ENCODE peak calls at places on chromosome 14, in ten cellular contexts. Z, P, Q, I, C, L, E, X, V and M are unnamed samples.

GRCh38 chr14:98077176-98077575 is 1194.8 kb downstream of the BCL11B start:
- DNase-seq in I (no peak), X (no peak), P (no peak), C (no peak), Q (no peak), L (no peak), V (no peak), E (no peak), Z (no peak), M (no peak)

GRCh38 chr14:83733670-83734069 is 1796.3 kb upstream of the FLRT2 start:
- DNase-seq in P (no peak), V (no peak), Z (no peak), E (no peak), Q (no peak), I (no peak), C (no peak), X (no peak), L (no peak), M (no peak)

GRCh38 chr14:74959596-74960180 is 4.3 kb upstream of the PGF start:
- DNase-seq in P (no peak), C (no peak), V (no peak), L (no peak), E (no peak), Q (no peak), I (no peak), Z (no peak), X (no peak), M (no peak)

GRCh38 chr14:68791078-68791983 is 1.5 kb downstream of the ZFP36L1 start:
- DNase-seq in L (no peak), P (peak; percentile 76), E (no peak), X (no peak), I (peak; percentile 26), Z (peak; percentile 28), C (no peak), V (peak; percentile 66), Q (no peak), M (no peak)

GRCh38 chr14:53217283-53217994 is 64.3 kb upstream of the DDHD1 start:
- DNase-seq in P (peak; percentile 91), L (peak; percentile 85), X (no peak), I (peak; percentile 27), V (peak; percentile 92), E (peak; percentile 68), Q (peak; percentile 87), Z (peak; percentile 83), C (peak; percentile 41), M (peak; percentile 94)

GRCh38 chr14:75711134-75711795 is 50.2 kb downstream of the TTLL5 start:
- DNase-seq in E (no peak), P (peak; percentile 59), Z (no peak), I (peak; percentile 39), X (peak; percentile 15), V (peak; percentile 81), L (peak; percentile 62), C (no peak), Q (no peak), M (no peak)

GRCh38 chr14:105201928-105202513 is 20.9 kb upstream of the NUDT14 start:
- DNase-seq in I (no peak), P (peak; percentile 50), X (no peak), C (no peak), Z (no peak), L (no peak), E (no peak), V (no peak), Q (no peak), M (no peak)

GRCh38 chr14:93941293-93941910 is 14.3 kb downstream of the FAM181A start:
- DNase-seq in Z (no peak), Q (no peak), I (no peak), P (no peak), L (no peak), V (no peak), X (no peak), C (no peak), E (no peak), M (no peak)

GRCh38 chr14:23727566-23728335 is 91.6 kb downstream of the DHRS2 start:
- DNase-seq in C (no peak), Z (no peak), V (peak; percentile 86), Q (no peak), P (peak; percentile 26), L (peak; percentile 45), E (no peak), I (no peak), X (no peak), M (no peak)

GRCh38 chr14:92482621-92483319 is 30.8 kb upstream of the RIN3 start:
- DNase-seq in V (no peak), P (no peak), E (no peak), Z (no peak), Q (no peak), I (no peak), C (no peak), L (no peak), X (no peak), M (no peak)

GRCh38 chr14:21075719-21076437 is 5.8 kb downstream of the ARHGEF40 start:
- DNase-seq in P (no peak), V (no peak), Q (no peak), I (no peak), X (no peak), Z (no peak), C (no peak), E (no peak), L (no peak), M (no peak)

GRCh38 chr14:33646692-33647260 is 304.1 kb downstream of the EGLN3 start:
- DNase-seq in X (no peak), Q (no peak), C (no peak), L (no peak), Z (no peak), V (no peak), I (no peak), P (no peak), E (no peak), M (no peak)

GRCh38 chr14:68527329-68527851 is 265.5 kb downstream of the ZFP36L1 start:
- DNase-seq in V (no peak), L (no peak), Z (no peak), C (no peak), E (no peak), Q (no peak), P (peak; percentile 40), X (no peak), I (no peak), M (no peak)

GRCh38 chr14:79781882-79782281 is 429.4 kb downstream of the DIO2 start:
- DNase-seq in Z (no peak), L (no peak), X (no peak), C (no peak), Q (no peak), I (no peak), P (no peak), V (no peak), E (no peak), M (no peak)

GRCh38 chr14:99605299-99605961 is 1.4 kb upstream of the CCDC85C start:
- DNase-seq in X (no peak), V (peak; percentile 82), P (peak; percentile 76), C (peak; percentile 60), Z (peak; percentile 60), L (peak; percentile 71), Q (peak; percentile 76), I (peak; percentile 67), E (peak; percentile 59), M (peak; percentile 87)
- H3K27ac ChIP-seq in X (peak overlapping the region; percentile 80), V (no peak overlapping the region), P (peak overlapping the region; percentile 80), C (peak overlapping the region; percentile 67), Z (peak overlapping the region; percentile 91), L (peak overlapping the region; percentile 93), Q (peak overlapping the region; percentile 88), I (peak overlapping the region; percentile 92), E (peak overlapping the region; percentile 93), M (peak overlapping the region; percentile 82)

GRCh38 chr14:63899953-63900352 is 47.1 kb downstream of the SYNE2 start:
- DNase-seq in Q (no peak), Z (no peak), X (no peak), P (no peak), V (no peak), L (no peak), I (no peak), E (no peak), C (no peak), M (no peak)
- H3K4me1 ChIP-seq in Q (peaks cover 48% of the 10 kb centered on the region), Z (peaks cover 31% of the 10 kb centered on the region), X (peaks cover 29% of the 10 kb centered on the region), P (no peaks in the 10 kb centered on the region), V (no peaks in the 10 kb centered on the region), L (peaks cover 13% of the 10 kb centered on the region), I (no peaks in the 10 kb centered on the region), E (peaks cover 60% of the 10 kb centered on the region), C (peaks cover 8% of the 10 kb centered on the region), M (peaks cover 35% of the 10 kb centered on the region)

GRCh38 chr14:65074449-65075155 is 27.7 kb downstream of the MAX start:
- DNase-seq in L (no peak), Q (no peak), V (peak; percentile 63), E (no peak), I (no peak), C (no peak), Z (no peak), X (no peak), P (no peak), M (no peak)

GRCh38 chr14:65071544-65071943 is 30.8 kb downstream of the MAX start:
- DNase-seq in X (no peak), P (no peak), Z (peak; percentile 46), E (no peak), C (no peak), I (no peak), L (no peak), Q (no peak), V (no peak), M (no peak)

GRCh38 chr14:65073605-65074201 is 28.6 kb downstream of the MAX start:
- DNase-seq in E (no peak), Z (no peak), C (no peak), X (no peak), I (no peak), L (no peak), V (no peak), Q (no peak), P (no peak), M (no peak)

GRCh38 chr14:65072256-65072655 is 30.1 kb downstream of the MAX start:
- DNase-seq in E (no peak), X (no peak), L (no peak), Z (no peak), I (no peak), P (no peak), V (no peak), C (no peak), Q (no peak), M (no peak)

GRCh38 chr14:65072937-65073336 is 29.4 kb downstream of the MAX start:
- DNase-seq in X (no peak), Z (no peak), I (no peak), L (peak; percentile 16), Q (no peak), E (no peak), P (no peak), V (no peak), C (no peak), M (no peak)
- H3K36me3 ChIP-seq in X (no peaks in the 10 kb centered on the region), Z (peaks cover 46% of the 10 kb centered on the region), I (no peaks in the 10 kb centered on the region), L (peaks cover 4% of the 10 kb centered on the region), Q (peaks cover 67% of the 10 kb centered on the region), E (peaks cover 42% of the 10 kb centered on the region), P (no peaks in the 10 kb centered on the region), V (peaks cover 29% of the 10 kb centered on the region), C (no peaks in the 10 kb centered on the region), M (peaks cover 63% of the 10 kb centered on the region)

DNA sequence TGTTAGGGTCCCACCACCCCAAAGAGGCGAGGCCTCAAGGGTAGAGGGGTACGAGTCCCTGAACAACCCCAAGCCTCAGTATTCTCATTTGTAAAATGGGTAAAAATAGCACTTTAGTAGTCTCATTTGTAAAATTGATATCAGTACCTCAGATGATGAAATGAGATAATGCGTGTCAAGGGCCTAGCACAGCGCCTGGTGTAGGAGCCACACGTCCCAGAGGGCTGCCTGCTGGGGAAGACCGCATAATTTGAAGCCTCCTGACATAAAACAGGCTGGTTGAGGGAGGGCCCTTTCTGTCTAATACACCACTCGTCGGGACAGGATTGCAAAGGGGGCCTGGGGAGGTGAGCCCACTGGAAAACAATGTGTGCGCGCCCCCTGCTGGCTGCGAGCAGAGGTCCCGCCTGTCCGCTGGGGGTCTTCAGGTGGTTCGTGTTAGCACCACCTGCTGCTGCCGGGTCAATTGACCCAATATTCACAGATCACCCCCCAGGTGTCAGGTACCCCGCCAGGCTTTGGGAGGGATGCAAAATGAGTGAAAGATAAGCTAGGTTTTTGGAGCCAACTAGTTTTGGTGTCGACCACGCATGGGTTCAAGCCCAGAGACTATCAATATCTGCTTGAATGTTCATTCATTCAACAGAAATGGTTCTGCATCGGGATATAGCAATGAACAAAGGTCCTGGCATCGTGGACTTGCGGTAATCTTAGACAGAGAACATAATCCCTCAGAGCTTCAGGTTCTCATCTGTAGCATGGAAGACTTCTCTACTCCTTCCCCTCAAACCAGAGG is 24.7 kb upstream of the IRF2BPL start:
- DNase-seq in V (peak; percentile 94), L (peak; percentile 92), P (peak; percentile 88), Z (peak; percentile 86), I (peak; percentile 77), E (peak; percentile 80), Q (peak; percentile 85), C (peak; percentile 87), X (no peak), M (peak; percentile 90)
- H3K27ac ChIP-seq in V (no peak overlapping the region), L (no peak overlapping the region), P (no peak overlapping the region), Z (peak overlapping the region; percentile 86), I (peak overlapping the region; percentile 3), E (peak overlapping the region; percentile 85), Q (peak overlapping the region; percentile 8), C (no peak overlapping the region), X (peak overlapping the region; percentile 89), M (peak overlapping the region; percentile 68)